ENCODE peak calls at places on chromosomes 1 and 21, in six cellular contexts. Y is HepG2, K is A549, C is K562, O is upper lobe of left lung, R is GM12878. S is an unnamed sample.
A peak's percentile ranks its signal among the peaks of the same experiment; 100 is the strongest.

GRCh38 chr1:231420959-231421615 is 1.0 kb downstream of the EGLN1 start:
- ATAC-seq in Y (peak; percentile 10), K (peak; percentile 22), C (peak; percentile 35), O (peak; percentile 20), R (peak; percentile 10), S (no peak)

GRCh38 chr21:27448960-27449359 is 482.1 kb upstream of the ADAMTS5 start:
- ATAC-seq in Y (no peak), K (no peak), C (no peak), O (no peak), R (no peak), S (peak; percentile 72)

GRCh38 chr1:99707535-99708142 is 58.8 kb downstream of the FRRS1 start:
- ATAC-seq in Y (peak; percentile 74), K (peak; percentile 78), C (peak; percentile 89), O (peak; percentile 89), R (peak; percentile 86), S (peak; percentile 70)

GRCh38 chr1:93977546-93977945 is 68.3 kb upstream of the GCLM start:
- ATAC-seq in Y (no peak), K (peak; percentile 65), C (no peak), O (no peak), R (no peak), S (no peak)

GRCh38 chr1:80657048-80657653 is 1143.6 kb upstream of the ADGRL2 start:
- ATAC-seq in Y (peak; percentile 73), K (no peak), C (no peak), O (no peak), R (no peak), S (no peak)

GRCh38 chr1:168485048-168485447 is 58.7 kb downstream of the XCL2 start:
- ATAC-seq in Y (no peak), K (no peak), C (no peak), O (peak; percentile 69), R (no peak), S (no peak)

GRCh38 chr1:46150085-46150484 is 17.7 kb upstream of the PIK3R3 start:
- ATAC-seq in Y (no peak), K (no peak), C (no peak), O (no peak), R (no peak), S (peak; percentile 60)

GRCh38 chr1:234696986-234697385 is 87.0 kb upstream of the IRF2BP2 start:
- ATAC-seq in Y (no peak), K (no peak), C (no peak), O (no peak), R (peak; percentile 13), S (no peak)

GRCh38 chr1:43836267-43836951 is 97.2 kb upstream of the ARTN start:
- ATAC-seq in Y (peak; percentile 60), K (no peak), C (peak; percentile 31), O (peak; percentile 9), R (peak; percentile 69), S (no peak)

GRCh38 chr1:184892116-184892515 is 82.2 kb downstream of the NIBAN1 start:
- ATAC-seq in Y (no peak), K (no peak), C (peak; percentile 38), O (no peak), R (peak; percentile 94), S (no peak)

GRCh38 chr1:114114751-114115104 is 38.9 kb downstream of the SYT6 start:
- ATAC-seq in Y (no peak), K (no peak), C (no peak), O (no peak), R (no peak), S (no peak)

GRCh38 chr1:26224606-26225005 is 9.4 kb upstream of the CEP85 start:
- ATAC-seq in Y (peak; percentile 40), K (no peak), C (peak; percentile 29), O (no peak), R (no peak), S (no peak)

GRCh38 chr1:182724215-182724614 is 39.8 kb upstream of the RGS8 start:
- ATAC-seq in Y (no peak), K (no peak), C (no peak), O (no peak), R (no peak), S (no peak)

GRCh38 chr1:246639732-246640131 is 73.5 kb downstream of the CNST start:
- ATAC-seq in Y (no peak), K (no peak), C (peak; percentile 51), O (no peak), R (no peak), S (no peak)

GRCh38 chr1:981955-982558 is at the start of gene PERM1:
- ATAC-seq in Y (no peak), K (no peak), C (no peak), O (no peak), R (no peak), S (no peak)

GRCh38 chr1:97304366-97304765 is 582.8 kb downstream of the PTBP2 start:
- ATAC-seq in Y (no peak), K (no peak), C (no peak), O (no peak), R (no peak), S (no peak)

GRCh38 chr1:89257036-89257435 is 15.6 kb downstream of the GBP5 start:
- ATAC-seq in Y (no peak), K (no peak), C (no peak), O (no peak), R (peak; percentile 38), S (no peak)

GRCh38 chr21:26061437-26061836 is 109.1 kb downstream of the APP start:
- ATAC-seq in Y (no peak), K (no peak), C (no peak), O (peak; percentile 78), R (no peak), S (peak; percentile 86)

GRCh38 chr1:197799271-197799670 is 24.0 kb upstream of the DENND1B start:
- ATAC-seq in Y (no peak), K (peak; percentile 70), C (no peak), O (no peak), R (no peak), S (no peak)

GRCh38 chr1:179742717-179743678 is at the start of gene FAM163A:
- ATAC-seq in Y (peak; percentile 56), K (peak; percentile 74), C (no peak), O (peak; percentile 31), R (no peak), S (no peak)

GRCh38 chr1:230550428-230550827 is 91.9 kb upstream of the COG2 start:
- ATAC-seq in Y (no peak), K (no peak), C (no peak), O (no peak), R (no peak), S (no peak)

GRCh38 chr1:113899101-113899500 is 5.5 kb downstream of the AP4B1 start:
- ATAC-seq in Y (no peak), K (no peak), C (no peak), O (no peak), R (no peak), S (no peak)

GRCh38 chr1:176880954-176881595 is 283.4 kb downstream of the ASTN1 start:
- ATAC-seq in Y (peak; percentile 95), K (peak; percentile 96), C (peak; percentile 67), O (peak; percentile 76), R (peak; percentile 87), S (peak; percentile 74)

GRCh38 chr1:84390231-84390630 is 8.1 kb upstream of the DNASE2B start:
- ATAC-seq in Y (no peak), K (no peak), C (no peak), O (no peak), R (no peak), S (no peak)

GRCh38 chr1:230215049-230215448 is 148.0 kb downstream of the GALNT2 start:
- ATAC-seq in Y (peak; percentile 64), K (peak; percentile 66), C (peak; percentile 79), O (peak; percentile 73), R (no peak), S (peak; percentile 89)

GRCh38 chr1:15207829-15208429 is 39.1 kb upstream of the FHAD1 start:
- ATAC-seq in Y (no peak), K (no peak), C (no peak), O (no peak), R (no peak), S (no peak)

GRCh38 chr21:22399717-22400520 is 1401.7 kb downstream of the NCAM2 start:
- ATAC-seq in Y (no peak), K (no peak), C (no peak), O (no peak), R (no peak), S (no peak)

GRCh38 chr1:2330511-2331199 is 60.7 kb downstream of the MORN1 start:
- ATAC-seq in Y (peak; percentile 48), K (no peak), C (no peak), O (peak; percentile 90), R (no peak), S (peak; percentile 92)

GRCh38 chr1:75730432-75730831 is 5.9 kb downstream of the ACADM start:
- ATAC-seq in Y (peak; percentile 46), K (no peak), C (no peak), O (no peak), R (no peak), S (no peak)

GRCh38 chr1:7388141-7388487 is 383.0 kb upstream of the VAMP3 start:
- ATAC-seq in Y (no peak), K (no peak), C (no peak), O (no peak), R (no peak), S (no peak)

GRCh38 chr1:48876221-48876785 is 99.6 kb upstream of the BEND5 start:
- ATAC-seq in Y (no peak), K (peak; percentile 40), C (no peak), O (no peak), R (no peak), S (no peak)
- TF ChIP-seq CTCF in Y (no peak), K (no peak), C (no peak), O (no peak), R (no peak), S (no peak)

DNA sequence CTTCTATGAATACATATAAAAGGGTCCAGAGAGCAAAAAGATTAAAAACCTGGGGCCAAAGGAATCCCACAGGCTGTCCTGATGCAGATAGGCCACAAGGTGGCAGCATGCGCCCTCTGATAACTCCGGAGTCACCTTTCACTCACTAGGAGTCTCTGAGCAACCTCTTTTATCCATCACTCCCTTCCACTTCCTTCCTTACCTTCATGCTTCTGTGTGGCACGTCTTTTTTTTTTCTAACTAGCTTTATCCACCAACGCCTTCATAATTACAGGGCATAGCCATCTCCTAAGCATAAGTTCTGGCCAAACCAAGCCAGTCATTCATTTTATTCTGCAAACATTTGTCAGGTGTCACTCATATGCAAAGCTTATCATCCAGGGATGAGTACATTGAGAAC is 3.9 kb upstream of the PGLYRP4 start:
- ATAC-seq in Y (peak; percentile 58), K (peak; percentile 76), C (peak; percentile 85), O (peak; percentile 79), R (peak; percentile 73), S (peak; percentile 63)
- TF ChIP-seq EP300 in Y (no peak), K (no peak), C (no peak), O (no peak), R (no peak), S (no peak)

DNA sequence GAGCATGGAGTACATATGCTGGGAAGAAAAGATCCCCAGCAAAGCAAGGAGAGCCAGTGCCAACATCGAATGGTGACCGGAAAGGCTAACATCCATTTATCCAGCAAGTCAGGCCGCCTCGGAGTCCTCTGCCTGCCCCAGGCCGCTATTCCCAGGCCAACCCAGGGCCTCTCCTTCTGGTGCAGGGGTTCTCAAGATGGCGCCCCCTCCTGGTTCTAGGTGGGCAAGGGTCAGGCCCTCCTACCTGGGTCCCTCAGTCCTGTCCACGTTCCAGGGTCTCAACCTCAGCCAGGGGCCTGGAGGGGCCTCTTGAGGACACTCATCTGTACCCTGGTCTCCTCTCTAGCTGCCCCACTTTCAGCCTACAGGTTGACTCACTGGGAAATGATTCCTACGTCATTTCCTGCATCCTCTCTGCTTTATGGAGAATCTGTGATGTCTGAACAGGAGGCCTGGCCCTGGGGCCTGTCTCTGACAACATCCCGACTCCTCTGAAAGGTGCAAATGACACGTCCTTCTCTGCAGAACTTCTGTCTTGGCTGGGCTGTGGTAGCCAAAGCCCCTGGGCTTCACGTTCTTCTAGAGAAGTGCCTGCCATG is 145.3 kb downstream of the PSMG1 start:
- ATAC-seq in Y (no peak), K (no peak), C (peak; percentile 87), O (no peak), R (no peak), S (no peak)
- TF ChIP-seq CTCF in Y (no peak), K (no peak), C (peak; percentile 34), O (no peak), R (no peak), S (no peak)

GRCh38 chr1:3900150-3900968 is at the start of gene C1orf174:
- ATAC-seq in Y (peak; percentile 78), K (peak; percentile 90), C (peak; percentile 90), O (peak; percentile 96), R (peak; percentile 88), S (peak; percentile 91)
- TF ChIP-seq EP300 in Y (no peak), K (no peak), C (peak; percentile 23), O (no peak), R (no peak), S (no peak)